ENCODE peak calls at places on chromosome 18, in five cellular contexts. E is stimulated activated naive B cell treated with anti-CD40 and anti-IgM and Interleukin-4, amounts not matched to agents 10 μg/mL and 1 μg/mL and 100 μg/mL, for 72 hours; Z is right lobe of liver; X is bronchial epithelial cell; U is NCI-H2171 treated with DMSO at 0.1 percent for 48 hours. Y is an unnamed sample.

GRCh38 chr18:31056296-31056695 is 13.8 kb upstream of the DSC3 start:
- DNase-seq in U (no peak), X (no peak), E (no peak), Z (no peak), Y (no peak)

GRCh38 chr18:13452448-13452811 is 233.9 kb downstream of the LDLRAD4 start:
- DNase-seq in Z (no peak), X (peak; percentile 17), E (no peak), U (no peak), Y (peak; percentile 70)

GRCh38 chr18:63578357-63578958 is 8.7 kb upstream of the SERPINB13 start:
- DNase-seq in E (no peak), X (peak; percentile 51), U (peak; percentile 22), Z (no peak), Y (peak; percentile 48)

GRCh38 chr18:22691988-22692710 is 241.0 kb upstream of the RBBP8 start:
- DNase-seq in Z (no peak), U (no peak), X (peak; percentile 68), E (no peak), Y (no peak)

GRCh38 chr18:57446322-57446721 is 11.1 kb downstream of the ONECUT2 start:
- DNase-seq in E (no peak), U (no peak), X (peak; percentile 21), Z (no peak), Y (peak; percentile 36)

GRCh38 chr18:49238433-49239042 is 221.9 kb downstream of the DYM start:
- DNase-seq in X (peak; percentile 37), E (no peak), Z (no peak), U (peak; percentile 54), Y (peak; percentile 51)

GRCh38 chr18:44679912-44680270 is 797 bp upstream of the SETBP1 start:
- DNase-seq in X (peak; percentile 46), E (peak; percentile 38), U (peak; percentile 74), Z (peak; percentile 69), Y (peak; percentile 65)

GRCh38 chr18:26225915-26226228 is 373 bp upstream of the TAF4B start:
- DNase-seq in Z (no peak), U (no peak), E (no peak), X (no peak), Y (no peak)

GRCh38 chr18:64332851-64333250 is 184.0 kb upstream of the LINC00305 start:
- DNase-seq in Z (no peak), U (no peak), X (no peak), E (no peak), Y (no peak)

GRCh38 chr18:7567487-7568425 is 640 bp downstream of the PTPRM start:
- DNase-seq in X (peak; percentile 32), E (peak; percentile 1), Z (peak; percentile 63), U (peak; percentile 48), Y (peak; percentile 69)

GRCh38 chr18:79949571-79950439 is 1.6 kb downstream of the SLC66A2 start:
- DNase-seq in Z (peak; percentile 60), X (no peak), U (no peak), E (peak; percentile 28), Y (peak; percentile 14)

GRCh38 chr18:67217551-67218166 is 298.9 kb downstream of the DSEL start:
- DNase-seq in Z (peak; percentile 52), U (peak; percentile 58), E (peak; percentile 7), X (peak; percentile 57), Y (peak; percentile 60)

GRCh38 chr18:76687271-76688006 is 134.9 kb upstream of the ZNF236 start:
- DNase-seq in X (peak; percentile 84), E (no peak), Z (no peak), U (no peak), Y (peak; percentile 90)

GRCh38 chr18:12879840-12880531 is 4.1 kb downstream of the PTPN2 start:
- DNase-seq in E (peak; percentile 23), U (no peak), Z (no peak), X (no peak), Y (no peak)

GRCh38 chr18:25005602-25006375 is 346.2 kb downstream of the ZNF521 start:
- DNase-seq in U (peak; percentile 4), E (no peak), X (peak; percentile 82), Z (no peak), Y (no peak)

GRCh38 chr18:54843302-54843701 is 15.0 kb downstream of the RAB27B start:
- DNase-seq in E (no peak), X (no peak), Z (no peak), U (no peak), Y (no peak)

GRCh38 chr18:38611036-38611964 is 1045.7 kb upstream of the CELF4 start:
- DNase-seq in U (peak; percentile 64), X (no peak), Z (no peak), E (peak; percentile 83), Y (no peak)

GRCh38 chr18:12393510-12393909 is 14.2 kb upstream of the PRELID3A start:
- DNase-seq in X (no peak), Z (no peak), U (no peak), E (no peak), Y (no peak)

GRCh38 chr18:79516441-79516931 is 120.8 kb downstream of the NFATC1 start:
- DNase-seq in Z (peak; percentile 23), E (no peak), X (no peak), U (no peak), Y (no peak)

GRCh38 chr18:3037423-3037915 is 24.5 kb upstream of the LPIN2 start:
- DNase-seq in U (no peak), E (no peak), X (peak; percentile 96), Z (peak; percentile 40), Y (peak; percentile 74)

GRCh38 chr18:9958861-9959399 is 45.1 kb downstream of the VAPA start:
- DNase-seq in X (no peak), E (no peak), U (no peak), Z (no peak), Y (no peak)

GRCh38 chr18:5444847-5445246 is 99.0 kb downstream of the EPB41L3 start:
- DNase-seq in X (no peak), Z (no peak), E (no peak), U (no peak), Y (peak; percentile 55)